ENCODE peak calls at places on chromosomes 7 and 10, in five cellular contexts. E is psoas muscle, A is endodermal cell, M is neural progenitor cell, F is PC-3. V is an unnamed sample. For H3K27me3 and H3K36me3, the result is how much of the 10 kb centered on the place peaks cover.

GRCh38 chr10:48708144-48708543 is 23.5 kb downstream of the WDFY4 start:
- DNase-seq in E (no peak), M (no peak), F (no peak), A (no peak), V (no peak)

GRCh38 chr10:88810196-88810961 is 7.8 kb downstream of the LIPM start:
- DNase-seq in F (peak), A (peak), E (no peak), M (peak), V (peak)

GRCh38 chr7:41882745-41883527 is 180.0 kb upstream of the INHBA start:
- DNase-seq in A (no peak), F (no peak), E (no peak), M (no peak), V (peak)

GRCh38 chr10:33087142-33087541 is 129.1 kb upstream of the ITGB1 start:
- DNase-seq in A (no peak), E (no peak), M (no peak), F (no peak), V (no peak)

GRCh38 chr7:112422842-112423496 is 27.3 kb upstream of the IFRD1 start:
- DNase-seq in F (peak), A (peak), M (peak), E (peak), V (peak)

GRCh38 chr7:101602484-101603241 is 26.4 kb downstream of the MYL10 start:
- DNase-seq in F (peak), E (peak), A (peak), M (peak), V (peak)

GRCh38 chr7:30001953-30002352 is 12.4 kb upstream of the SCRN1 start:
- DNase-seq in E (no peak), A (no peak), M (no peak), F (no peak), V (no peak)

GRCh38 chr10:49738616-49739360 is 23.3 kb downstream of the OGDHL start:
- DNase-seq in E (no peak), M (no peak), F (no peak), A (peak), V (peak)

GRCh38 chr7:13829914-13830603 is 159.4 kb downstream of the ETV1 start:
- DNase-seq in F (peak), A (no peak), M (no peak), E (no peak), V (no peak)

GRCh38 chr7:91759205-91759863 is 121.2 kb downstream of the MTERF1 start:
- DNase-seq in M (peak), A (peak), F (peak), E (no peak), V (no peak)

GRCh38 chr10:114754445-114755320 is 66.9 kb upstream of the FHIP2A start:
- DNase-seq in M (no peak), A (no peak), F (peak), E (no peak), V (no peak)

GRCh38 chr7:46723003-46723402 is 801.9 kb upstream of the IGFBP3 start:
- DNase-seq in E (no peak), F (no peak), A (no peak), M (no peak), V (no peak)

GRCh38 chr7:6649241-6649961 is 12.3 kb downstream of the ZNF316 start:
- DNase-seq in F (no peak), A (peak), M (no peak), E (peak), V (peak)

GRCh38 chr7:131649879-131650278 is 93.5 kb upstream of the PODXL start:
- DNase-seq in E (no peak), M (no peak), A (no peak), F (no peak), V (no peak)

GRCh38 chr10:61279400-61279799 is 173.8 kb downstream of the TMEM26 start:
- DNase-seq in F (no peak), A (no peak), E (no peak), M (no peak), V (no peak)

GRCh38 chr7:32481921-32482320 is 8.3 kb downstream of the LSM5 start:
- DNase-seq in M (no peak), E (no peak), F (no peak), A (no peak), V (no peak)

GRCh38 chr10:90925078-90926029 is 4.5 kb upstream of the ANKRD1 start:
- DNase-seq in F (no peak), E (no peak), A (peak), M (no peak), V (peak)
- H3K27me3 ChIP-seq in F (under half), E (under half), A (under half), M (under half), V (half or more)

GRCh38 chr7:48099781-48100180 is 10.7 kb downstream of the UPP1 start:
- DNase-seq in M (no peak), F (no peak), E (no peak), A (no peak), V (no peak)
- H3K36me3 ChIP-seq in M (under half), F (half or more), E (under half), A (half or more), V (under half)

GRCh38 chr7:156434706-156435105 is 205.9 kb upstream of the RNF32 start:
- DNase-seq in E (no peak), M (no peak), F (no peak), A (no peak), V (no peak)
- H3K27me3 ChIP-seq in E (under half), M (under half), F (half or more), A (under half), V (under half)

GRCh38 chr7:129669901-129670300 is 58.4 kb downstream of the NRF1 start:
- DNase-seq in F (no peak), M (no peak), E (no peak), A (no peak), V (no peak)

GRCh38 chr7:129667116-129667515 is 55.6 kb downstream of the NRF1 start:
- DNase-seq in E (no peak), A (no peak), M (no peak), F (no peak), V (no peak)

GRCh38 chr7:129665013-129665401 is 53.5 kb downstream of the NRF1 start:
- DNase-seq in F (peak), M (peak), A (peak), E (no peak), V (peak)

GRCh38 chr7:129670636-129671035 is 59.1 kb downstream of the NRF1 start:
- DNase-seq in E (no peak), A (no peak), F (no peak), M (no peak), V (no peak)

DNA sequence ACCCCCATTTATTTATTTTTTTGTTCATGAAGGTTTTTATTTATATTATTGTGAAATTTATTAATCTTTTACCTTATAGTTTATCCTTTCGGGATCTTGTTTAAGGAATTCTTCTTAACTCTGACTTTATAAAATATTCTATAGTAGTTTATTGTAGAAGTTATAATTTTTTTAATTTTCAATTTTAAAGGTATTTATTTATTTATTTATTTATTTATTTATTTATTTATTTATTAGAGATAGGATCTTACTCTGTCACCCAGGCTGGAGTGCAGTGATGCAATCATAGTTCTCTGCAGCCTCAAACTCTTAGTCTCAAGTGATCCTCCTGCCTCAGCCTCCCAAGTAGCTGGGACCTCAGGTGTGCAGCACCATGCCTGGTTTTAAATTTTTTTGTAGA is 56.0 kb downstream of the NRF1 start:
- DNase-seq in A (no peak), M (no peak), E (no peak), F (no peak), V (no peak)
- H3K36me3 ChIP-seq in A (under half), M (under half), E (under half), F (under half), V (under half)